ENCODE peak calls at places on chromosomes 5 and 9, in ten cellular contexts. Z, P, G, I, U, H, R, Y, B and X are unnamed samples.

GRCh38 chr5:90406466-90406865 is 3.1 kb downstream of the CETN3 start:
- DNase-seq in U (no peak), Y (no peak), H (no peak), R (no peak), B (no peak), I (no peak), P (no peak), Z (no peak), G (no peak), X (no peak)

GRCh38 chr5:157761690-157762611 is 18.4 kb downstream of the LSM11 start:
- DNase-seq in U (peak), I (peak), B (no peak), H (no peak), P (peak), Z (peak), G (no peak), R (peak), Y (peak), X (peak)

GRCh38 chr5:127830157-127830556 is 127.0 kb downstream of the CCDC192 start:
- DNase-seq in R (no peak), Y (no peak), I (no peak), U (no peak), P (no peak), B (no peak), H (no peak), Z (no peak), G (no peak), X (no peak)

GRCh38 chr5:174596429-174596828 is 128.0 kb upstream of the MSX2 start:
- DNase-seq in R (no peak), B (no peak), Z (no peak), U (no peak), P (no peak), I (no peak), G (no peak), H (no peak), Y (no peak), X (no peak)

GRCh38 chr9:95876595-95876994 is 1.1 kb downstream of the ERCC6L2 start:
- DNase-seq in G (no peak), U (no peak), H (no peak), R (peak), Y (no peak), B (no peak), Z (no peak), I (no peak), P (no peak), X (no peak)

GRCh38 chr9:123789893-123790292 is 140.0 kb downstream of the DENND1A start:
- DNase-seq in Y (no peak), R (no peak), Z (no peak), H (no peak), B (no peak), U (no peak), G (no peak), P (no peak), I (no peak), X (no peak)

GRCh38 chr5:61132559-61132958 is 29.7 kb downstream of the SMIM15 start:
- DNase-seq in R (no peak), P (peak), Z (no peak), I (no peak), G (no peak), H (no peak), B (no peak), Y (no peak), U (no peak), X (no peak)

GRCh38 chr5:160833806-160834205 is 18.2 kb downstream of the ATP10B start:
- DNase-seq in I (no peak), P (no peak), Z (no peak), B (no peak), G (no peak), R (no peak), Y (no peak), U (no peak), H (no peak), X (no peak)

GRCh38 chr9:132214027-132214622 is 52.3 kb downstream of the NTNG2 start:
- DNase-seq in B (no peak), I (peak), Y (peak), Z (no peak), U (peak), G (peak), P (peak), R (no peak), H (peak), X (no peak)

GRCh38 chr9:8895498-8896224 is 1096.1 kb upstream of the DMAC1 start:
- DNase-seq in B (no peak), Z (peak), G (no peak), P (peak), U (no peak), I (no peak), R (peak), H (peak), Y (no peak), X (peak)

GRCh38 chr9:101586651-101587050 is 8.1 kb downstream of the PPP3R2 start:
- DNase-seq in G (no peak), P (no peak), H (no peak), B (no peak), Y (no peak), R (no peak), Z (no peak), U (no peak), I (no peak), X (no peak)

GRCh38 chr9:120642129-120642528 is 62.2 kb upstream of the CDK5RAP2 start:
- DNase-seq in U (no peak), G (no peak), H (no peak), B (no peak), R (no peak), Y (no peak), P (peak), Z (no peak), I (no peak), X (no peak)

GRCh38 chr5:7094626-7095025 is 301.3 kb upstream of the ADCY2 start:
- DNase-seq in Z (peak), R (peak), H (peak), U (no peak), B (no peak), P (no peak), G (no peak), Y (no peak), I (no peak), X (peak)

GRCh38 chr9:69898714-69899209 is 78.1 kb downstream of the CFAP95 start:
- DNase-seq in B (no peak), U (no peak), P (peak), I (peak), R (no peak), G (no peak), Y (no peak), H (no peak), Z (no peak), X (no peak)

DNA sequence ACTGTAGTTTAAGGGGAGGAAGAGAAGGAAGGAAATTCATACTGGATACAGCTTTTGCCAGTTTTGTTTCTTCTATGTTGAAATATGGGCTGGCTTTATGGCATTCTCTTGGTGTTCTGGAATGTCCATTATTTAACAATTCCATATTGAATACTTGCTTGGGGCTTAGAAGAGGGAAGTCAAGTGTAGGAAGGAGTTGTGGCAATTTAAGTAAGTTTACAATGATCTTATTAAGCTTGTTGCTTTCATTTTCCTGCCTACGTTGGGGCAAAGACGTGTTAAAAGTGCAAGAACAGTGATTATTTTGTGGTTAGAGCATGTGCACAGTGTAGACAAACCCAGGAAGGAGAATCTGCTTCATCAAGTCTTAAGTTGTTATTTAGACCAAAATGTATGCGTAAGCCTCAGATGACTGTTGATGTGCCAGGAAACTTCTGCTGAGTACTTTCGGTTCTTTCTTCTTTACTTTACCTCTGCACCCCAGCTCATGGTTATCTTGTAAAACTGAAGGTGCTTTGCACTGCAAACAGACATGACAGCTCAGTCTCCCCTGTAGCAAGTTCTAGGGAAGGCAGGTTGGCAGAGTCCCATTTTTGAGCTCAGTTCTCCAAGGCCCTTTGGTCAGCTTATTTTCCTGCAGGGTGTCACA is 75.8 kb downstream of the F2RL2 start:
- DNase-seq in B (peak), I (no peak), H (no peak), Y (no peak), U (no peak), P (no peak), G (no peak), R (peak), Z (no peak), X (peak)
- H3K4me3 ChIP-seq in B (no peak), I (no peak), H (no peak), Y (no peak), U (no peak), P (no peak), G (no peak), R (peak), Z (peak), X (peak)

GRCh38 chr5:147484708-147485020 is 25.2 kb downstream of the DPYSL3 start:
- DNase-seq in R (no peak), G (no peak), P (no peak), Z (no peak), U (no peak), B (no peak), I (no peak), Y (no peak), H (no peak), X (no peak)
- H3K4me3 ChIP-seq in R (no peak), G (no peak), P (no peak), Z (no peak), U (no peak), B (peak), I (no peak), Y (no peak), H (no peak), X (no peak)

GRCh38 chr5:36298546-36298945 is 3.2 kb downstream of the RANBP3L start:
- DNase-seq in H (no peak), Y (no peak), I (no peak), Z (no peak), B (no peak), G (no peak), R (no peak), U (no peak), P (peak), X (no peak)

GRCh38 chr5:36304095-36304494 is 2.4 kb upstream of the RANBP3L start:
- DNase-seq in R (no peak), G (no peak), Z (no peak), I (no peak), B (no peak), P (no peak), Y (peak), H (no peak), U (no peak), X (no peak)

GRCh38 chr5:36300181-36300926 is 1.3 kb downstream of the RANBP3L start:
- DNase-seq in H (no peak), I (no peak), Y (no peak), U (no peak), B (no peak), G (no peak), P (peak), R (no peak), Z (no peak), X (no peak)

GRCh38 chr5:36300927-36301540 is 668 bp downstream of the RANBP3L start:
- DNase-seq in Y (no peak), G (no peak), R (peak), I (no peak), U (no peak), Z (no peak), P (no peak), B (no peak), H (no peak), X (no peak)

DNA sequence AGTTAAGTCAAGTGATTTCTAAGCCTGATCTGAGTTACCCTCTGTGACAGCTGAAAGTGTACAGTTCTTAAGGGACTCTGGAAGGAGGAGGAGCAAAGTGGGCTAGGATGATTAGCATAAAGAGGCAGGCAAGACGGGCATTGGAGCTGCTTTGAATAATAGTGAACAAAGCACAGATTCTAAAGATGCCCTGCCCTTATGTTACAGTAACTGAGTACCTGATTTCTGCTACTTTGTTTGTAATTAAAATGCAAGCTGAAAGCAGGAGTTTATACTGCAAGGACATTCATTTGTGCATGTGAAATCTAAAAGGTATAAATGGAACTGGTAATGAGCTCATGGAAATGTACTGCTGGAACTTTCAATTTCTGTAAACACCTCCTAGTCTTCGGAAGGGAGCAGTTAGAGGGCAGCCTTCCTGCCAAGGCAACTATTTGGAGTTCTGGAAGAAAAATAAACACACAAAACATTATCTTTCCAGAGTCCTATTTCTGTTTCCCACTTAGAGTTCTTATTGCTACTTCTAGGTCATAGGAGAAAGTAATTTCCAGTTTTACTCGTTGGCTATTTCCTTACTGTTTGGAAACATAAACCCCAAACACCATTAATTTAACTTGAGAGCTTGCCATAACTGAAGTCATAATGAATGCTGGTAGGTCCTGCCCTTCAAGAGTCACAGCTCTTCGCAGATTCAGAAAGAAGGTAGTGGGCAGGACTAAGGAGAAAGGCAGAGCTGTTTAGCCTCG is at the start of gene RANBP3L:
- DNase-seq in U (no peak), H (no peak), I (no peak), R (peak), P (peak), Y (peak), Z (no peak), B (no peak), G (no peak), X (peak)
- H3K4me3 ChIP-seq in U (peak), H (no peak), I (no peak), R (peak), P (peak), Y (no peak), Z (no peak), B (peak), G (peak), X (no peak)

GRCh38 chr5:150781706-150782614 is 3.4 kb downstream of the SMIM3 start:
- DNase-seq in P (peak), G (peak), I (peak), Y (peak), R (no peak), B (peak), Z (no peak), U (peak), H (no peak), X (no peak)
- H3K4me3 ChIP-seq in P (peak), G (peak), I (peak), Y (no peak), R (no peak), B (peak), Z (peak), U (no peak), H (no peak), X (no peak)

GRCh38 chr9:112744177-112744576 is 6.4 kb upstream of the SNX30 start:
- DNase-seq in U (no peak), B (no peak), G (no peak), P (no peak), Y (no peak), H (no peak), R (no peak), I (no peak), Z (no peak), X (no peak)
- H3K4me3 ChIP-seq in U (no peak), B (no peak), G (no peak), P (no peak), Y (no peak), H (no peak), R (no peak), I (no peak), Z (no peak), X (no peak)

DNA sequence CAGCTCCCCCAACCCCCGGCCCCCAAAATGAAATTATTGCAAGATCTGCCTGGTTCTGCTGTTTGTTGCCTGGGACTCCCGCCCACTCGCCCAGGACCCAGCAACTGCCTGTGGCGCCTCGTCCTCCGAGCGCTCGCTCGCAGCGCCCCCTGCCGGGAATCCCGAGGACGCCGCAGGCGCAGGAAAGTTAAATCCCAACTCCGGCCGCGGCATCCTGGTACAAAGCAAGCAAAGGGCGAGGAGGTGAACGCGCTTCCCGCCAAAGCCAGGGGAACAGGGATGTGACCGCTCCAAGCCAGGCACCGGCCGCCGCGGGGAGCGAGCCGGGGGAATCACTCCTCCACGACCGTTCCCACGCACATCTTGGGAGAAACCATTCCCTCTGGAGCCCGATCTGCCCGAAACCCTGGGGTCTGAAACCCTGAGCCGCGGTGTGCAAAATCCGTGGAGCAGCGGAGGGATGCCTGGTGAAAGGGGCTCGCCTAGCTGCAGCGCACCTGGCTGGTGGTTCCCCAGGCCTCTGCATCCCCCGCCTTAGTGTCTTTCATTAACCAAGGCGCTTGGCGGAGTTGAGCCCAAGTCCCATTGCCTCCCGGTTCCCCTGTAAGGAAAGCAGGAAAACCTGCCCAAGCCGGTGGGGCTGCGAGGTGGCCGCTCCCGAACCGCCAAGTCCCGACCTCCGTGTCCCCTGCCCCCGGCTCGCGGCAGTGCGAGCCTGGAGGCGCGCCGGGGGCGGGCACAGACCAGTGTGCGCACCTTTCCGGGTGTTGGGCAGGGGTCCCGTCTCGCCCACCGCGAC is 1.2 kb downstream of the SEMA5A start:
- DNase-seq in I (no peak), Y (peak), U (peak), G (peak), Z (no peak), B (peak), H (peak), R (peak), P (peak), X (peak)
- H3K4me3 ChIP-seq in I (peak), Y (no peak), U (peak), G (peak), Z (no peak), B (peak), H (peak), R (peak), P (peak), X (no peak)

GRCh38 chr9:128724744-128725211 is 851 bp upstream of the ZDHHC12 start:
- DNase-seq in Y (peak), H (peak), Z (peak), I (peak), B (peak), R (peak), U (peak), P (peak), G (peak), X (peak)
- H3K4me3 ChIP-seq in Y (peak), H (peak), Z (peak), I (peak), B (peak), R (peak), U (peak), P (peak), G (peak), X (peak)